ENCODE peak calls at places on chromosome 5, in five cellular contexts. R is aorta; M is brain microvascular endothelial cell; B is CD4-positive, alpha-beta memory T cell; S is heart right ventricle. U is an unnamed sample.

GRCh38 chr5:111127453-111128195 is 35.5 kb downstream of the WDR36 start:
- DNase-seq in M (peak; percentile 23), S (no peak), B (no peak), R (no peak), U (no peak)

GRCh38 chr5:71582945-71583584 is 4.1 kb upstream of the MCCC2 start:
- DNase-seq in S (no peak), M (no peak), B (no peak), R (no peak), U (peak; percentile 15)

GRCh38 chr5:9865574-9865973 is 235.4 kb upstream of the TAS2R1 start:
- DNase-seq in R (no peak), S (no peak), M (no peak), B (no peak), U (no peak)

GRCh38 chr5:144404021-144404420 is 233.3 kb downstream of the KCTD16 start:
- DNase-seq in M (no peak), S (no peak), B (no peak), R (no peak), U (no peak)

GRCh38 chr5:82347213-82347947 is 69.2 kb upstream of the RPS23 start:
- DNase-seq in B (no peak), R (peak; percentile 81), S (peak; percentile 23), M (peak; percentile 85), U (peak; percentile 75)

GRCh38 chr5:90518666-90519065 is 10.7 kb downstream of the LYSMD3 start:
- DNase-seq in R (no peak), S (no peak), M (no peak), B (no peak), U (no peak)

GRCh38 chr5:91212336-91213092 is 170.6 kb downstream of the ARRDC3 start:
- DNase-seq in M (peak; percentile 56), R (no peak), B (no peak), S (no peak), U (peak; percentile 89)

GRCh38 chr5:16480821-16481538 is 15.4 kb upstream of the ZNF622 start:
- DNase-seq in S (no peak), R (no peak), M (no peak), B (no peak), U (no peak)

GRCh38 chr5:82513739-82514138 is 235.6 kb upstream of the RPS23 start:
- DNase-seq in R (no peak), S (no peak), B (no peak), M (no peak), U (no peak)

GRCh38 chr5:119080975-119081374 is 10.1 kb downstream of the DMXL1 start:
- DNase-seq in S (no peak), R (no peak), B (no peak), M (no peak), U (no peak)

GRCh38 chr5:142330026-142330425 is 5.2 kb upstream of the SPRY4 start:
- DNase-seq in S (no peak), M (no peak), R (no peak), B (no peak), U (no peak)

GRCh38 chr5:151150484-151151262 is 6.9 kb downstream of the ANXA6 start:
- DNase-seq in S (peak; percentile 44), R (no peak), B (peak; percentile 84), M (peak; percentile 34), U (no peak)

GRCh38 chr5:112604741-112605390 is 132.8 kb upstream of the APC start:
- DNase-seq in S (no peak), R (no peak), M (no peak), B (no peak), U (no peak)

GRCh38 chr5:14557203-14557725 is 24.3 kb upstream of the OTULINL start:
- DNase-seq in R (no peak), S (no peak), B (no peak), M (no peak), U (no peak)

GRCh38 chr5:124634228-124634819 is 112.1 kb downstream of the ZNF608 start:
- DNase-seq in S (no peak), R (no peak), B (no peak), M (peak; percentile 25), U (no peak)

GRCh38 chr5:112917453-112918005 is 4.5 kb downstream of the REEP5 start:
- DNase-seq in S (no peak), M (no peak), B (no peak), R (no peak), U (peak; percentile 14)

GRCh38 chr5:144189800-144190429 is 19.2 kb downstream of the KCTD16 start:
- DNase-seq in M (peak; percentile 98), S (no peak), R (no peak), B (peak; percentile 92), U (peak; percentile 91)

GRCh38 chr5:112570708-112571448 is 151.8 kb upstream of the EPB41L4A start:
- DNase-seq in S (no peak), R (no peak), B (no peak), M (no peak), U (no peak)

GRCh38 chr5:112697301-112697700 is 40.4 kb upstream of the APC start:
- DNase-seq in B (no peak), M (no peak), S (no peak), R (no peak), U (no peak)

GRCh38 chr5:150615141-150615699 is 25.2 kb upstream of the SYNPO start:
- DNase-seq in R (peak; percentile 85), S (peak; percentile 57), M (peak; percentile 59), B (no peak), U (peak; percentile 88)

GRCh38 chr5:174180639-174181038 is 135.1 kb downstream of the NSG2 start:
- DNase-seq in M (no peak), R (no peak), S (no peak), B (no peak), U (no peak)

GRCh38 chr5:168755548-168756093 is 176.5 kb upstream of the PANK3 start:
- DNase-seq in R (no peak), S (no peak), B (no peak), M (no peak), U (no peak)

GRCh38 chr5:83924891-83925290 is 204.2 kb upstream of the HAPLN1 start:
- DNase-seq in S (no peak), B (no peak), M (peak; percentile 74), R (no peak), U (no peak)

GRCh38 chr5:35246928-35247644 is 16.8 kb upstream of the PRLR start:
- DNase-seq in R (peak; percentile 81), S (peak; percentile 58), B (no peak), M (no peak), U (peak; percentile 89)

GRCh38 chr5:148259288-148259687 is 9.3 kb upstream of the SPINK13 start:
- DNase-seq in B (no peak), M (no peak), R (no peak), S (no peak), U (no peak)

GRCh38 chr5:146940295-146940694 is 61.7 kb upstream of the PPP2R2B start:
- DNase-seq in B (no peak), M (no peak), R (no peak), S (no peak), U (no peak)

GRCh38 chr5:1323803-1324173 is 21.1 kb downstream of the CLPTM1L start:
- DNase-seq in S (no peak), M (no peak), R (no peak), B (no peak), U (no peak)

GRCh38 chr5:112228672-112229071 is 190.4 kb downstream of the EPB41L4A start:
- DNase-seq in M (peak; percentile 35), R (peak; percentile 91), B (no peak), S (peak; percentile 80), U (peak; percentile 99)

GRCh38 chr5:178113141-178113787 is at the start of gene N4BP3:
- DNase-seq in S (peak; percentile 60), B (peak; percentile 78), M (no peak), R (no peak), U (peak; percentile 88)

GRCh38 chr5:81187885-81188284 is 45.2 kb upstream of the CKMT2 start:
- DNase-seq in B (no peak), S (peak; percentile 75), R (no peak), M (no peak), U (no peak)

GRCh38 chr5:154813736-154814135 is 36.7 kb downstream of the FAXDC2 start:
- DNase-seq in M (no peak), R (no peak), S (no peak), B (peak; percentile 43), U (no peak)

GRCh38 chr5:124372457-124372856 is 374.0 kb downstream of the ZNF608 start:
- DNase-seq in M (no peak), B (no peak), S (no peak), R (no peak), U (no peak)

GRCh38 chr5:111063709-111064322 is 7.7 kb upstream of the TSLP start:
- DNase-seq in M (no peak), B (no peak), R (no peak), S (no peak), U (no peak)

GRCh38 chr5:39775458-39776365 is 350.9 kb upstream of the DAB2 start:
- DNase-seq in B (no peak), M (peak; percentile 78), S (no peak), R (no peak), U (peak; percentile 71)

GRCh38 chr5:89449392-89450148 is 566.6 kb upstream of the MEF2C start:
- DNase-seq in B (no peak), M (no peak), R (no peak), S (no peak), U (no peak)
- H3K36me3 ChIP-seq in B (no peaks in the 10 kb centered on the region), M (no peaks in the 10 kb centered on the region), R (no peaks in the 10 kb centered on the region), S (no peaks in the 10 kb centered on the region), U (no peaks in the 10 kb centered on the region)

GRCh38 chr5:135379052-135379654 is 19.9 kb downstream of the MACROH2A1 start:
- DNase-seq in R (no peak), S (no peak), M (no peak), B (no peak), U (peak; percentile 67)

GRCh38 chr5:135375040-135375439 is 24.0 kb downstream of the MACROH2A1 start:
- DNase-seq in B (no peak), R (no peak), S (no peak), M (no peak), U (peak; percentile 47)

GRCh38 chr5:135373747-135374515 is 25.1 kb downstream of the MACROH2A1 start:
- DNase-seq in R (no peak), S (no peak), B (peak; percentile 10), M (no peak), U (no peak)

GRCh38 chr5:135377751-135378680 is 21.0 kb downstream of the MACROH2A1 start:
- DNase-seq in S (no peak), B (no peak), R (no peak), M (no peak), U (no peak)

DNA sequence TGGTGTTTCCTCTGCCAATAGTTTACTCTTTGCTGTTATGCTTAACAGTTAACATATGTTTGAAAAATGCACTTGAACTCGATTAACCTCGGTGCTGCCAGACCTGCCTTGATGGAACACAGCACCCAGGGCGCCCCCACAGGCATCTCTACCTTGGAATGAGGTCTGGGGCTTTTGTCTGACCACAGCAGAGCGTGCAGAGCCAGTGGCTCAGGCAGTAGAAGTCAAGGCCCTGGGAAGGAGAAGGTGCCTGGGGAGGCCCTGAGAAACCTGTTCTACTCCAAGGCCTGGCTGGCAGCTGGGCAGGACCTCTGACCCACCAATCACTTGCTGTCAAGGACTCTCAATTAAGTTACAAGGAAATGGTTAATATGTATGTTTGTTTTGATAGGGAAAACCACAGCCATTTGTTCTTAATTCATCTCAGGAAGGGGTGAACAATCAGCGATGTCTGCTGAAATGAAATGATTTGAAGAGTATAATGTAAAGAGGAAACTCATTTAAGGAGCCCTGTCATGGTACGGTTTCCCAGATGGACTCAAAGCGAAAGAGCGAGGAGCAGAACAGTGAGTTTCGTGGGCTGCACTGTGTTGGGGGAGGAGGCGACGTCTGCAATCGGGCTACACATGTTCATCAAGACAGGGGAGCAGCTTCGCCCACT is 21.9 kb downstream of the MACROH2A1 start:
- DNase-seq in S (no peak), R (no peak), M (no peak), B (no peak), U (no peak)
- H3K36me3 ChIP-seq in S (peaks cover 93% of the 10 kb centered on the region), R (no peaks in the 10 kb centered on the region), M (peaks cover 42% of the 10 kb centered on the region), B (peaks cover 27% of the 10 kb centered on the region), U (peaks cover 97% of the 10 kb centered on the region)

GRCh38 chr5:32589431-32589830 is 4.1 kb downstream of the SUB1 start:
- DNase-seq in M (no peak), B (no peak), R (no peak), S (no peak), U (no peak)
- H3K36me3 ChIP-seq in M (peaks cover 34% of the 10 kb centered on the region), B (peaks cover 45% of the 10 kb centered on the region), R (no peaks in the 10 kb centered on the region), S (peaks cover 59% of the 10 kb centered on the region), U (peaks cover 80% of the 10 kb centered on the region)

GRCh38 chr5:149421372-149421685 is 42.2 kb upstream of the IL17B start:
- DNase-seq in M (no peak), B (no peak), S (no peak), R (no peak), U (no peak)
- H3K36me3 ChIP-seq in M (peaks cover 79% of the 10 kb centered on the region), B (no peaks in the 10 kb centered on the region), S (peaks cover 33% of the 10 kb centered on the region), R (peaks cover 25% of the 10 kb centered on the region), U (no peaks in the 10 kb centered on the region)

U was measured in MG63.